ENCODE peak calls at places on chromosome 9, in nine cellular contexts. One of them, this sample, is unnamed.
A peak's percentile ranks its signal among the peaks of the same experiment; 100 is the strongest.

GRCh38 chr9:91495450-91495849 is 71.8 kb upstream of the NFIL3 start:
- DNase-seq in A549: no peak
- DNase-seq in fibroblast of lung: peak; percentile 93
- DNase-seq in Caco-2: no peak
- DNase-seq in progenitor cell of endocrine pancreas: no peak
- DNase-seq in astrocyte: peak; percentile 99
- DNase-seq in mammary epithelial cell: peak; percentile 86
- DNase-seq in HL-60: no peak
- DNase-seq in HepG2: no peak
- DNase-seq in this sample: peak; percentile 66

GRCh38 chr9:35102465-35102768 is 514 bp downstream of the STOML2 start:
- DNase-seq in A549: no peak
- DNase-seq in fibroblast of lung: no peak
- DNase-seq in Caco-2: no peak
- DNase-seq in progenitor cell of endocrine pancreas: no peak
- DNase-seq in astrocyte: no peak
- DNase-seq in mammary epithelial cell: no peak
- DNase-seq in HL-60: no peak
- DNase-seq in HepG2: no peak
- DNase-seq in this sample: no peak

GRCh38 chr9:12659220-12659619 is 34.0 kb upstream of the TYRP1 start:
- DNase-seq in A549: no peak
- DNase-seq in fibroblast of lung: no peak
- DNase-seq in Caco-2: no peak
- DNase-seq in progenitor cell of endocrine pancreas: no peak
- DNase-seq in astrocyte: no peak
- DNase-seq in mammary epithelial cell: peak; percentile 25
- DNase-seq in HL-60: no peak
- DNase-seq in HepG2: no peak
- DNase-seq in this sample: peak; percentile 27

GRCh38 chr9:133893191-133893994 is 98.7 kb downstream of the VAV2 start:
- DNase-seq in A549: no peak
- DNase-seq in fibroblast of lung: no peak
- DNase-seq in Caco-2: no peak
- DNase-seq in progenitor cell of endocrine pancreas: no peak
- DNase-seq in astrocyte: no peak
- DNase-seq in mammary epithelial cell: no peak
- DNase-seq in HL-60: no peak
- DNase-seq in HepG2: no peak
- DNase-seq in this sample: no peak

GRCh38 chr9:132451276-132451675 is 41.3 kb downstream of the CFAP77 start:
- DNase-seq in A549: no peak
- DNase-seq in fibroblast of lung: no peak
- DNase-seq in Caco-2: no peak
- DNase-seq in progenitor cell of endocrine pancreas: no peak
- DNase-seq in astrocyte: no peak
- DNase-seq in mammary epithelial cell: no peak
- DNase-seq in HL-60: no peak
- DNase-seq in HepG2: no peak
- DNase-seq in this sample: no peak

GRCh38 chr9:137085918-137086530 is 761 bp upstream of the MAN1B1 start:
- DNase-seq in A549: peak; percentile 35
- DNase-seq in fibroblast of lung: peak; percentile 38
- DNase-seq in Caco-2: peak; percentile 79
- DNase-seq in progenitor cell of endocrine pancreas: no peak
- DNase-seq in astrocyte: no peak
- DNase-seq in mammary epithelial cell: peak; percentile 52
- DNase-seq in HL-60: peak; percentile 31
- DNase-seq in HepG2: no peak
- DNase-seq in this sample: peak; percentile 19

GRCh38 chr9:15149450-15149849 is 157.6 kb downstream of the TTC39B start:
- DNase-seq in A549: no peak
- DNase-seq in fibroblast of lung: no peak
- DNase-seq in Caco-2: no peak
- DNase-seq in progenitor cell of endocrine pancreas: no peak
- DNase-seq in astrocyte: peak; percentile 33
- DNase-seq in mammary epithelial cell: no peak
- DNase-seq in HL-60: no peak
- DNase-seq in HepG2: no peak
- DNase-seq in this sample: no peak

GRCh38 chr9:87519415-87519989 is 21.8 kb downstream of the DAPK1 start:
- DNase-seq in A549: no peak
- DNase-seq in fibroblast of lung: no peak
- DNase-seq in Caco-2: no peak
- DNase-seq in progenitor cell of endocrine pancreas: no peak
- DNase-seq in astrocyte: no peak
- DNase-seq in mammary epithelial cell: no peak
- DNase-seq in HL-60: no peak
- DNase-seq in HepG2: no peak
- DNase-seq in this sample: no peak

GRCh38 chr9:109467936-109468335 is 30.2 kb downstream of the PTPN3 start:
- DNase-seq in A549: no peak
- DNase-seq in fibroblast of lung: no peak
- DNase-seq in Caco-2: no peak
- DNase-seq in progenitor cell of endocrine pancreas: no peak
- DNase-seq in astrocyte: no peak
- DNase-seq in mammary epithelial cell: peak; percentile 70
- DNase-seq in HL-60: peak; percentile 35
- DNase-seq in HepG2: no peak
- DNase-seq in this sample: peak; percentile 71

GRCh38 chr9:81690251-81690851 is 1.0 kb upstream of the TLE1 start:
- DNase-seq in A549: peak; percentile 57
- DNase-seq in fibroblast of lung: no peak
- DNase-seq in Caco-2: peak; percentile 70
- DNase-seq in progenitor cell of endocrine pancreas: peak; percentile 44
- DNase-seq in astrocyte: peak; percentile 33
- DNase-seq in mammary epithelial cell: peak; percentile 65
- DNase-seq in HL-60: no peak
- DNase-seq in HepG2: no peak
- DNase-seq in this sample: peak; percentile 87

DNA sequence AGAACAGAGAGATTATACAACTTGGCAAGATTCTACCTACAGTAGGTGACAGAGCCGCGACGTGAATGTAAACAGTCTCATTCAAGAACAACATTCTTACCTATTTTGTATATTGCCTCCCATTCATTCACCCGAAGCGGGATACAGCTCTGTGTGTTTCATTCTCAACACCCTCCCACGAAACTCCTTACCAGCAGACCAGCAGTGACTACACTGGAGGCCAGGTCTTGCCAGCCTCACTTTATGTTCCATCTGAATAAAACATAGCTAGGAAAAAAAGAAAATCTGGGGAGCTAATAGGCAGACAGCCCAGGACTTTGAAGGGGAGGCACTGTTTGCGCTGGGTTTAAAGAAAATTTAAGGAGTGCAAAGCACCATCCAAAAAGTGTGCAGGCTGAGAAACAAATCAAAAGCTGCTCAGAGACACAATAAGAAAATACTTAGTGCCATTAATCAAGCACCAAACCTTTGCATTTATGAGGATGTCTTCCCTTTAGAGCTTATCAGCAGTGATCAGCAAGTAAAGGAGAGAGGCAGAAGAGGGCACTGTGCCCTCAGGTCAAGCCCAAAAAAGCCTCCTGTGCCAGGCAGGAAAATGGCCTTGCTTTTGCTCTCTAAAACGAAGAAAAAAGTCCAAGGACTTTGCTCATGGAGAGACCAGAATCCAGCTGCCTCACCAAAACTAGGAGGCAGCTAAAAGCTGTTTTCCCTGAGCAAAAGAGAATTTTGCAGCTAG is 295.2 kb downstream of the BNC2 start:
- DNase-seq in A549: no peak
- DNase-seq in fibroblast of lung: peak; percentile 31
- DNase-seq in Caco-2: no peak
- DNase-seq in progenitor cell of endocrine pancreas: no peak
- DNase-seq in astrocyte: no peak
- DNase-seq in mammary epithelial cell: no peak
- DNase-seq in HL-60: no peak
- DNase-seq in HepG2: no peak
- DNase-seq in this sample: no peak
- TF ChIP-seq CTCF in A549: peak; percentile 38
- TF ChIP-seq CTCF in fibroblast of lung: peak; percentile 6
- TF ChIP-seq CTCF in Caco-2: no peak
- TF ChIP-seq CTCF in progenitor cell of endocrine pancreas: no peak
- TF ChIP-seq CTCF in astrocyte: no peak
- TF ChIP-seq CTCF in mammary epithelial cell: peak; percentile 15
- TF ChIP-seq CTCF in HL-60: no peak
- TF ChIP-seq CTCF in HepG2: no peak
- TF ChIP-seq CTCF in this sample: no peak

DNA sequence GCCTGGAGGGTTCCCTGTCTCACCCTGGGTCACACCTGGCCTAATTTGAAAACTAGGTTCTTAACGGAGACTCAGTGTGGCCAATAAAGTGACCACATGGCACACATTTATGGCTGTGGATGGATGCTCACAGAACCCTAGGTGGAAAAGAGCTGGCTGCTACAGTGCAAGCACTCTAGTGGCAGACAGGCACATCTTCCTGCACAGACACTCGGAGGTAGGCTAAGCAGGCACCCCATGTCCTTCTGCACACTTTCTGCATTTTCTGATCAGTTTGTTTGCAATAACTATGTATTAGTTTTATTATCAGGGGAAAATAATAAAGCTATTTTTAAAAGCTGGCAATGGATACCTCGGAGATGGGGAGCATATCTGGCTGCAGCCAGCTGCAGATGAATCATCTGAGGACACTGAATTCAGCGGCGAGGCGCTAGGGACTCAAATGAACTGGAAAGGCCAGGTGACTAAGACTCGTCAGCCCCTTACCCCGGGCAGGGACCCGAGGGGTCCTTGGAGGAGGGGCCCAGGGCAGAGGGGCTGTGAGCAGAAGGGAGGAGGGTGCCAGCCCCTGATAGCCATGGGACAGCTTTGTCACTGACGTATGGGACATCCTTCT is 96.2 kb downstream of the OLFM1 start:
- DNase-seq in A549: no peak
- DNase-seq in fibroblast of lung: no peak
- DNase-seq in Caco-2: no peak
- DNase-seq in progenitor cell of endocrine pancreas: no peak
- DNase-seq in astrocyte: no peak
- DNase-seq in mammary epithelial cell: no peak
- DNase-seq in HL-60: no peak
- DNase-seq in HepG2: no peak
- DNase-seq in this sample: no peak
- TF ChIP-seq CTCF in A549: no peak
- TF ChIP-seq CTCF in fibroblast of lung: no peak
- TF ChIP-seq CTCF in Caco-2: no peak
- TF ChIP-seq CTCF in progenitor cell of endocrine pancreas: no peak
- TF ChIP-seq CTCF in astrocyte: no peak
- TF ChIP-seq CTCF in mammary epithelial cell: no peak
- TF ChIP-seq CTCF in HL-60: no peak
- TF ChIP-seq CTCF in HepG2: no peak
- TF ChIP-seq CTCF in this sample: no peak

GRCh38 chr9:104090578-104090977 is 3.5 kb upstream of the SMC2 start:
- DNase-seq in A549: no peak
- DNase-seq in fibroblast of lung: no peak
- DNase-seq in Caco-2: no peak
- DNase-seq in progenitor cell of endocrine pancreas: no peak
- DNase-seq in astrocyte: no peak
- DNase-seq in mammary epithelial cell: no peak
- DNase-seq in HL-60: no peak
- DNase-seq in HepG2: no peak
- DNase-seq in this sample: no peak

GRCh38 chr9:104091028-104091590 is 3.0 kb upstream of the SMC2 start:
- DNase-seq in A549: no peak
- DNase-seq in fibroblast of lung: peak; percentile 66
- DNase-seq in Caco-2: no peak
- DNase-seq in progenitor cell of endocrine pancreas: no peak
- DNase-seq in astrocyte: no peak
- DNase-seq in mammary epithelial cell: no peak
- DNase-seq in HL-60: no peak
- DNase-seq in HepG2: no peak
- DNase-seq in this sample: no peak

GRCh38 chr9:104092192-104092591 is 1.9 kb upstream of the SMC2 start:
- DNase-seq in A549: no peak
- DNase-seq in fibroblast of lung: no peak
- DNase-seq in Caco-2: no peak
- DNase-seq in progenitor cell of endocrine pancreas: no peak
- DNase-seq in astrocyte: no peak
- DNase-seq in mammary epithelial cell: no peak
- DNase-seq in HL-60: no peak
- DNase-seq in HepG2: no peak
- DNase-seq in this sample: no peak

GRCh38 chr9:104093162-104093561 is 947 bp upstream of the SMC2 start:
- DNase-seq in A549: no peak
- DNase-seq in fibroblast of lung: peak; percentile 25
- DNase-seq in Caco-2: no peak
- DNase-seq in progenitor cell of endocrine pancreas: no peak
- DNase-seq in astrocyte: peak; percentile 7
- DNase-seq in mammary epithelial cell: no peak
- DNase-seq in HL-60: no peak
- DNase-seq in HepG2: no peak
- DNase-seq in this sample: peak; percentile 29

DNA sequence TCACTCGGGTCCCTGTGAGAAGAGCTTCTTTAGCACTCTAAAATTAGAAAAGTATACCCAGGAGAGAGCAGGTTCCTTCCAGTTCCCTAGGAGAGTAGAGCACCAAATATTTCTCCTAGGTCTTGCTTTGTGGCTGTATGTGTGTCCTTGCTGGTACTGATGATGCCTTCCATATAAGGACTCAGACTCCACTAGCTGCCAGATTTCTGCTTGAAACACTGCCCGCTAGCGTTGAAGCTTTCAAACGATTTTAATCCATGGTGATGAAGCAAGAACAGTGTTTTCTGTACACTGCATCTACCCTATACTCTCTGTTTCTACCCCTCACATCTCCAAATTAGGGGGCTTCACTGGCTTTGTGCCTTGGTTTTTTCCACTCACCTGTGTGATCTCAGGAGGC is 2.4 kb upstream of the SMC2 start:
- DNase-seq in A549: no peak
- DNase-seq in fibroblast of lung: peak; percentile 89
- DNase-seq in Caco-2: no peak
- DNase-seq in progenitor cell of endocrine pancreas: no peak
- DNase-seq in astrocyte: peak; percentile 16
- DNase-seq in mammary epithelial cell: peak; percentile 24
- DNase-seq in HL-60: peak; percentile 54
- DNase-seq in HepG2: peak; percentile 32
- DNase-seq in this sample: no peak
- TF ChIP-seq CTCF in A549: no peak
- TF ChIP-seq CTCF in fibroblast of lung: peak; percentile 67
- TF ChIP-seq CTCF in Caco-2: no peak
- TF ChIP-seq CTCF in progenitor cell of endocrine pancreas: no peak
- TF ChIP-seq CTCF in astrocyte: peak; percentile 19
- TF ChIP-seq CTCF in mammary epithelial cell: no peak
- TF ChIP-seq CTCF in HL-60: peak; percentile 18
- TF ChIP-seq CTCF in HepG2: no peak
- TF ChIP-seq CTCF in this sample: peak; percentile 2

DNA sequence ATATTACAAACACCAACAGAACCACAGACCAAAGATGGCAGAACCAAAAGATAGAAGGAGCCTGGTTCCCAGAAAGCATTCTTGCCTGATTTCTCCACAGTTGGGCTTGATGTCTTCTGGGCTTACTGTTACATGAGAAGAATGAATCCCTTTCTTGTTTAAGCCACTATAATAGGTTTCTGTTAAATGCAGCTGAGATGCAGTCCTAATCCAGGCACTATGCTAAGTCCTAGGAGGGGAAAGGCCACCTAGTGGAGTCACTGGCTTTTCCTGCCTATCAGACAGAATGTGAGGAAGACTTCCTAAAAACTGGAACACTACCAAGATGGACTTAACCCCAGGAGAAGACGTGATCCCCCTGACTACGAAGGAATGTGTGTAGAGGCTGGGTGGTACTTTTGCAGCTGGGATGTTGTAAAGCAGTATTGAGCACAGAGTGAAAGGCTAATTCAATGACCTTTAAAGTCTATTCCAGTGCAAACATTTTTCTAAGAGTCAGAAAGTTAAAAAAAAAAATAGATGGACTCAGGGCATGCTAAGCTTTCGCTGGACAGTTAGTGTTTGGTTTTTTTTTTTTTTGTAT is 34.3 kb upstream of the FSD1L start:
- DNase-seq in A549: peak; percentile 29
- DNase-seq in fibroblast of lung: peak; percentile 64
- DNase-seq in Caco-2: no peak
- DNase-seq in progenitor cell of endocrine pancreas: no peak
- DNase-seq in astrocyte: peak; percentile 21
- DNase-seq in mammary epithelial cell: peak; percentile 35
- DNase-seq in HL-60: no peak
- DNase-seq in HepG2: peak; percentile 47
- DNase-seq in this sample: peak; percentile 49
- TF ChIP-seq CTCF in A549: peak; percentile 41
- TF ChIP-seq CTCF in fibroblast of lung: peak; percentile 63
- TF ChIP-seq CTCF in Caco-2: peak; percentile 16
- TF ChIP-seq CTCF in progenitor cell of endocrine pancreas: peak; percentile 45
- TF ChIP-seq CTCF in astrocyte: peak; percentile 33
- TF ChIP-seq CTCF in mammary epithelial cell: peak; percentile 57
- TF ChIP-seq CTCF in HL-60: no peak
- TF ChIP-seq CTCF in HepG2: peak; percentile 67
- TF ChIP-seq CTCF in this sample: peak; percentile 41

This sample was measured in bronchial epithelial cell.